ENCODE peak calls at places on chromosomes 7 and 10, in eight cellular contexts. One of them, this sample, is unnamed.

GRCh38 chr7:141649137-141649864 is 52.7 kb downstream of the DENND11 start:
- DNase-seq in SK-N-SH: no peak
- DNase-seq in transverse colon: no peak
- DNase-seq in GM12878: peak
- DNase-seq in A549: no peak
- DNase-seq in tibial nerve: no peak
- DNase-seq in upper lobe of left lung: no peak
- DNase-seq in ovary: no peak
- DNase-seq in this sample: no peak

GRCh38 chr7:139080905-139081304 is 28.6 kb downstream of the ZC3HAV1 start:
- DNase-seq in SK-N-SH: no peak
- DNase-seq in transverse colon: no peak
- DNase-seq in GM12878: no peak
- DNase-seq in A549: no peak
- DNase-seq in tibial nerve: no peak
- DNase-seq in upper lobe of left lung: no peak
- DNase-seq in ovary: no peak
- DNase-seq in this sample: no peak

GRCh38 chr7:132249591-132249971 is 326.7 kb downstream of the PLXNA4 start:
- DNase-seq in SK-N-SH: peak
- DNase-seq in transverse colon: peak
- DNase-seq in GM12878: no peak
- DNase-seq in A549: peak
- DNase-seq in tibial nerve: no peak
- DNase-seq in upper lobe of left lung: peak
- DNase-seq in ovary: no peak
- DNase-seq in this sample: peak

GRCh38 chr7:103687272-103687671 is 241.3 kb upstream of the SLC26A5 start:
- DNase-seq in SK-N-SH: no peak
- DNase-seq in transverse colon: no peak
- DNase-seq in GM12878: no peak
- DNase-seq in A549: no peak
- DNase-seq in tibial nerve: no peak
- DNase-seq in upper lobe of left lung: no peak
- DNase-seq in ovary: no peak
- DNase-seq in this sample: no peak

GRCh38 chr7:2715341-2716231 is 27.6 kb downstream of the AMZ1 start:
- DNase-seq in SK-N-SH: no peak
- DNase-seq in transverse colon: no peak
- DNase-seq in GM12878: no peak
- DNase-seq in A549: no peak
- DNase-seq in tibial nerve: no peak
- DNase-seq in upper lobe of left lung: no peak
- DNase-seq in ovary: no peak
- DNase-seq in this sample: no peak

GRCh38 chr10:73225518-73225917 is 21.5 kb downstream of the DNAJC9 start:
- DNase-seq in SK-N-SH: no peak
- DNase-seq in transverse colon: no peak
- DNase-seq in GM12878: no peak
- DNase-seq in A549: no peak
- DNase-seq in tibial nerve: no peak
- DNase-seq in upper lobe of left lung: no peak
- DNase-seq in ovary: no peak
- DNase-seq in this sample: no peak

GRCh38 chr7:138889566-138889965 is 91.6 kb upstream of the ATP6V0A4 start:
- DNase-seq in SK-N-SH: no peak
- DNase-seq in transverse colon: no peak
- DNase-seq in GM12878: no peak
- DNase-seq in A549: no peak
- DNase-seq in tibial nerve: no peak
- DNase-seq in upper lobe of left lung: no peak
- DNase-seq in ovary: no peak
- DNase-seq in this sample: no peak

GRCh38 chr10:79026341-79026761 is 42.4 kb upstream of the ZMIZ1 start:
- DNase-seq in SK-N-SH: no peak
- DNase-seq in transverse colon: no peak
- DNase-seq in GM12878: no peak
- DNase-seq in A549: no peak
- DNase-seq in tibial nerve: no peak
- DNase-seq in upper lobe of left lung: no peak
- DNase-seq in ovary: no peak
- DNase-seq in this sample: no peak

GRCh38 chr10:21014141-21014540 is 117.0 kb upstream of the NEBL start:
- DNase-seq in SK-N-SH: no peak
- DNase-seq in transverse colon: no peak
- DNase-seq in GM12878: no peak
- DNase-seq in A549: no peak
- DNase-seq in tibial nerve: no peak
- DNase-seq in upper lobe of left lung: no peak
- DNase-seq in ovary: no peak
- DNase-seq in this sample: no peak

GRCh38 chr7:92904292-92905131 is 68.1 kb upstream of the CDK6 start:
- DNase-seq in SK-N-SH: peak
- DNase-seq in transverse colon: no peak
- DNase-seq in GM12878: peak
- DNase-seq in A549: no peak
- DNase-seq in tibial nerve: no peak
- DNase-seq in upper lobe of left lung: no peak
- DNase-seq in ovary: no peak
- DNase-seq in this sample: peak

DNA sequence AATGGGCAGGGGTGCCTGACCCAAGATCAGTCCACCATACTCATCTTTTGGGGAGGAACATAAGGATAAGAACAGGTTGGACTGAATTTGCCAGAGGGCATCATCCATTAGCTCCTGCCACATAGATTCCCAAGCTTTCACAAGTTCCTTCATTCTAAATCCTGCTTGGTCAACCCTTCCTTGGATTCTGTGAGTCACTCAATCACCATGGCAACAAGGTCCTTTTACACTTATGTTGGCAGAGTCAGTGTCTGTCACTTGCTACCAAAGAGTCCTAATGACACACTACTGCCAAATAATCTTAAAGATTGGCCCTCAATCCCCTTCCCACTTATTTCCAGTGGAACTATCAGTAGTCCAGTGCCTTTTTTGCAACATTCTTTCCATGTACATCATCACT is 5.0 kb upstream of the LGI1 start:
- DNase-seq in SK-N-SH: no peak
- DNase-seq in transverse colon: no peak
- DNase-seq in GM12878: no peak
- DNase-seq in A549: peak
- DNase-seq in tibial nerve: no peak
- DNase-seq in upper lobe of left lung: no peak
- DNase-seq in ovary: no peak
- DNase-seq in this sample: no peak
- TF ChIP-seq EP300 in SK-N-SH: no peak
- TF ChIP-seq EP300 in transverse colon: no peak
- TF ChIP-seq EP300 in GM12878: no peak
- TF ChIP-seq EP300 in A549: no peak
- TF ChIP-seq EP300 in tibial nerve: no peak
- TF ChIP-seq EP300 in upper lobe of left lung: no peak
- TF ChIP-seq EP300 in ovary: no peak
- TF ChIP-seq EP300 in this sample: no peak

DNA sequence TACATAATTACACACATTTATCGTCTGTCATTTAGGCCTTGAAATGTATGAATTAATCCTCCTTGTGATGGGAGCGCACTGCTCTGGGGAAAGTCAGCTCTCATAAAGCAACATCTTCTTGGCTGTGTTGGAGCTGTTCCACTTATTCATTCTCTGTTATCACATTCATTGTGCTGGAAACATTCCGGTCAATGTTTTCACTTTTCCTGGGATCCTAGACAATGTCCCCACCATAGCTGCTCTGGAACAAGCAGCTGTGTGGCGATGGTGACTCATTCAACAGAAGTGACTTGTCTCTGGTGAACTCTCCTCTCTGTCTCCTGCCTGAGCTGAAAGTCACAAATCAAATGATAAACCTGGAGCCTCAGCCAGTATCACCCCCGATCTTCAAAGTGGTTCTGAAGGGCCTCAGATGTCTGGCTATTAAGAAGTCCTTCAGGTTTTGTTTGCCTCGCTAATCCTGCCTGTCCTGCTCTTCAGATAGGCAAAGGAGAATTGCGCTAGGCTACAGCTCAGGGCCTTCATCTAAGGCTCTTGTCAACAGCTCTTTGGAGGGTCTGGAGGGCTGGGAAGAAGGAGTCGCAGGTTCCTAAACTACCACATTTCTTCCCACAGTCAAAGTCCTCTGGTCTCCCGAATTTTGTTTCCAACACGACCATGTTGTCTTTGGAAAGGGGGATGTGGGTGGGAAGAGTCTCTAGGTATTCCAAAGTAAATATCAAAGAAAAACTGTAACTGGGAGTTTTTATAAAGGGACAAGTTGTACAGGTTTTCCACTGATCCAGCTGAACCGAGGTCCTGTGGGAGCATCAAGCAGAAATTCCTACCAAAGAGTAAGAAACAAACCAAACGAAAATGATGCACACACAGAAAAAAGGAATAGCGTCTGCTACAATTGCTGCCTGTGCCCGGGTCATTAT is 29.3 kb downstream of the KLF6 start:
- DNase-seq in SK-N-SH: no peak
- DNase-seq in transverse colon: no peak
- DNase-seq in GM12878: no peak
- DNase-seq in A549: no peak
- DNase-seq in tibial nerve: no peak
- DNase-seq in upper lobe of left lung: no peak
- DNase-seq in ovary: no peak
- DNase-seq in this sample: no peak
- TF ChIP-seq EP300 in SK-N-SH: peak
- TF ChIP-seq EP300 in transverse colon: no peak
- TF ChIP-seq EP300 in GM12878: no peak
- TF ChIP-seq EP300 in A549: no peak
- TF ChIP-seq EP300 in tibial nerve: peak
- TF ChIP-seq EP300 in upper lobe of left lung: no peak
- TF ChIP-seq EP300 in ovary: no peak
- TF ChIP-seq EP300 in this sample: no peak

DNA sequence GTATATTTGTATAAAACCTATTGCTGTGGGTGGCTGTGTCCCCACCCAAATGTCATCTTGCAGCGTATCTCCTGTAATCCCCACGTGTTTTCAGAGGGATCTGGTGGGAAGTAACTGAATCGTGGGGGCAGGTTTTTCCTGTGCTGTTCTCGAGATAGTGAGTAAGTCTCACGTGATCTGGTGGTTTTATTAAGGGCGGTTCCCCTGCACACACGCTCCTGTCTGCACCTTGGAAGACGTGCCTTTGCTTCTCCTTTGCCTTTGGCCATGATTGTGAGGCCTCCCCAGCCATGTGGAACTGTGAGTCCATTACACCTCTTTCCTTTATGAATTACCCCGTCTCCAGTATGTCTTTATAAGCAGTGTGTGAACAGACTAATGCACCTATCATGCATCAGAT is 97.6 kb downstream of the DYNC2I1 start:
- DNase-seq in SK-N-SH: no peak
- DNase-seq in transverse colon: no peak
- DNase-seq in GM12878: no peak
- DNase-seq in A549: no peak
- DNase-seq in tibial nerve: no peak
- DNase-seq in upper lobe of left lung: no peak
- DNase-seq in ovary: no peak
- DNase-seq in this sample: no peak
- TF ChIP-seq EP300 in SK-N-SH: no peak
- TF ChIP-seq EP300 in transverse colon: no peak
- TF ChIP-seq EP300 in GM12878: no peak
- TF ChIP-seq EP300 in A549: no peak
- TF ChIP-seq EP300 in tibial nerve: no peak
- TF ChIP-seq EP300 in upper lobe of left lung: no peak
- TF ChIP-seq EP300 in ovary: no peak
- TF ChIP-seq EP300 in this sample: no peak

GRCh38 chr7:50664937-50665336 is 99.7 kb upstream of the DDC start:
- DNase-seq in SK-N-SH: no peak
- DNase-seq in transverse colon: no peak
- DNase-seq in GM12878: no peak
- DNase-seq in A549: no peak
- DNase-seq in tibial nerve: no peak
- DNase-seq in upper lobe of left lung: no peak
- DNase-seq in ovary: no peak
- DNase-seq in this sample: no peak
- TF ChIP-seq EP300 in SK-N-SH: no peak
- TF ChIP-seq EP300 in transverse colon: no peak
- TF ChIP-seq EP300 in GM12878: no peak
- TF ChIP-seq EP300 in A549: no peak
- TF ChIP-seq EP300 in tibial nerve: no peak
- TF ChIP-seq EP300 in upper lobe of left lung: no peak
- TF ChIP-seq EP300 in ovary: no peak
- TF ChIP-seq EP300 in this sample: no peak

GRCh38 chr10:86364551-86365345 is 1.8 kb downstream of the GRID1 start:
- DNase-seq in SK-N-SH: no peak
- DNase-seq in transverse colon: no peak
- DNase-seq in GM12878: no peak
- DNase-seq in A549: no peak
- DNase-seq in tibial nerve: no peak
- DNase-seq in upper lobe of left lung: peak
- DNase-seq in ovary: no peak
- DNase-seq in this sample: no peak

GRCh38 chr10:86362129-86362527 is 4.5 kb downstream of the GRID1 start:
- DNase-seq in SK-N-SH: no peak
- DNase-seq in transverse colon: no peak
- DNase-seq in GM12878: no peak
- DNase-seq in A549: no peak
- DNase-seq in tibial nerve: no peak
- DNase-seq in upper lobe of left lung: peak
- DNase-seq in ovary: no peak
- DNase-seq in this sample: no peak

GRCh38 chr10:86363833-86364511 is 2.6 kb downstream of the GRID1 start:
- DNase-seq in SK-N-SH: no peak
- DNase-seq in transverse colon: no peak
- DNase-seq in GM12878: no peak
- DNase-seq in A549: no peak
- DNase-seq in tibial nerve: no peak
- DNase-seq in upper lobe of left lung: peak
- DNase-seq in ovary: no peak
- DNase-seq in this sample: no peak

GRCh38 chr10:86362566-86363183 is 3.9 kb downstream of the GRID1 start:
- DNase-seq in SK-N-SH: no peak
- DNase-seq in transverse colon: peak
- DNase-seq in GM12878: no peak
- DNase-seq in A549: no peak
- DNase-seq in tibial nerve: no peak
- DNase-seq in upper lobe of left lung: no peak
- DNase-seq in ovary: no peak
- DNase-seq in this sample: no peak

GRCh38 chr10:86363184-86363832 is 3.3 kb downstream of the GRID1 start:
- DNase-seq in SK-N-SH: no peak
- DNase-seq in transverse colon: no peak
- DNase-seq in GM12878: no peak
- DNase-seq in A549: peak
- DNase-seq in tibial nerve: no peak
- DNase-seq in upper lobe of left lung: peak
- DNase-seq in ovary: peak
- DNase-seq in this sample: peak
- TF ChIP-seq EP300 in SK-N-SH: no peak
- TF ChIP-seq EP300 in transverse colon: no peak
- TF ChIP-seq EP300 in GM12878: no peak
- TF ChIP-seq EP300 in A549: no peak
- TF ChIP-seq EP300 in tibial nerve: no peak
- TF ChIP-seq EP300 in upper lobe of left lung: no peak
- TF ChIP-seq EP300 in ovary: no peak
- TF ChIP-seq EP300 in this sample: no peak